ENCODE peak calls at places on chromosome 17, in nine cellular contexts. K is GM23338, D is B cell, M is foreskin keratinocyte, W is left colon, V is SK-N-SH treated with all-trans-retinoic acid at 6 μM for 48 hours, X is activated B cell treated with CpG ODN at 0.5 μM for 24 hours, S is omental fat pad, Z is right lobe of liver. P is an unnamed sample.

GRCh38 chr17:44356241-44356640 is 7.4 kb downstream of the FAM171A2 start:
- ATAC-seq in K (no peak), D (no peak), M (no peak), W (peak), V (no peak), X (no peak), S (no peak), Z (no peak), P (no peak)

GRCh38 chr17:80938556-80938955 is 53.1 kb upstream of the CHMP6 start:
- ATAC-seq in K (no peak), D (no peak), M (no peak), W (no peak), V (no peak), X (no peak), S (no peak), Z (peak), P (peak)

GRCh38 chr17:69457603-69458002 is 43.1 kb downstream of the MAP2K6 start:
- ATAC-seq in K (no peak), D (no peak), M (no peak), W (no peak), V (no peak), X (no peak), S (no peak), Z (no peak), P (peak)

GRCh38 chr17:77316191-77316641 is 175.4 kb downstream of the SEC14L1 start:
- ATAC-seq in K (peak), D (no peak), M (peak), W (no peak), V (peak), X (no peak), S (peak), Z (peak), P (no peak)

GRCh38 chr17:79666111-79666510 is 55.3 kb upstream of the RBFOX3 start:
- ATAC-seq in K (no peak), D (no peak), M (no peak), W (no peak), V (no peak), X (no peak), S (no peak), Z (no peak), P (no peak)

GRCh38 chr17:74742153-74742515 is 5.1 kb downstream of the RAB37 start:
- ATAC-seq in K (no peak), D (peak), M (no peak), W (no peak), V (no peak), X (peak), S (no peak), Z (no peak), P (peak)

GRCh38 chr17:62892870-62893338 is 73.1 kb upstream of the TANC2 start:
- ATAC-seq in K (peak), D (no peak), M (peak), W (peak), V (peak), X (no peak), S (peak), Z (peak), P (peak)

GRCh38 chr17:6254036-6254435 is 180.9 kb downstream of the AIPL1 start:
- ATAC-seq in K (no peak), D (no peak), M (no peak), W (no peak), V (no peak), X (no peak), S (no peak), Z (no peak), P (no peak)

GRCh38 chr17:13735444-13735843 is 133.7 kb upstream of the HS3ST3A1 start:
- ATAC-seq in K (peak), D (no peak), M (peak), W (no peak), V (peak), X (no peak), S (no peak), Z (no peak), P (no peak)

GRCh38 chr17:4247361-4247980 is 16.3 kb downstream of the ANKFY1 start:
- ATAC-seq in K (no peak), D (no peak), M (peak), W (peak), V (no peak), X (no peak), S (no peak), Z (no peak), P (no peak)

GRCh38 chr17:17029938-17030337 is 12.3 kb upstream of the MPRIP start:
- ATAC-seq in K (no peak), D (no peak), M (no peak), W (no peak), V (no peak), X (no peak), S (no peak), Z (no peak), P (no peak)

GRCh38 chr17:39705786-39706348 is 6.0 kb downstream of the ERBB2 start:
- ATAC-seq in K (peak), D (no peak), M (peak), W (peak), V (no peak), X (no peak), S (peak), Z (peak), P (no peak)

GRCh38 chr17:81576621-81577277 is 24.6 kb upstream of the FAAP100 start:
- ATAC-seq in K (no peak), D (no peak), M (no peak), W (peak), V (peak), X (no peak), S (no peak), Z (peak), P (no peak)

GRCh38 chr17:14341866-14342265 is 41.0 kb downstream of the HS3ST3B1 start:
- ATAC-seq in K (peak), D (no peak), M (no peak), W (no peak), V (no peak), X (no peak), S (no peak), Z (no peak), P (no peak)

GRCh38 chr17:45836047-45837044 is 8.3 kb upstream of the SPPL2C start:
- ATAC-seq in K (peak), D (no peak), M (no peak), W (no peak), V (peak), X (no peak), S (no peak), Z (no peak), P (no peak)

GRCh38 chr17:41976142-41976768 is 9.7 kb downstream of the CNP start:
- ATAC-seq in K (no peak), D (no peak), M (no peak), W (no peak), V (no peak), X (peak), S (peak), Z (peak), P (no peak)

GRCh38 chr17:80034977-80035686 is 540 bp downstream of the TBC1D16 start:
- ATAC-seq in K (peak), D (peak), M (peak), W (peak), V (no peak), X (peak), S (peak), Z (no peak), P (peak)